ENCODE peak calls at places on chromosomes 16 and 17, in nine cellular contexts. One of them, this sample, is unnamed.

GRCh38 chr17:79864617-79865250 is 25.5 kb upstream of the CBX4 start:
- DNase-seq in transverse colon: no peak
- DNase-seq in activated CD4-positive, alpha-beta memory T cell treated with anti-CD3 and anti-CD28 coated beads for 36 hours: no peak
- DNase-seq in head of caudate nucleus: no peak
- DNase-seq in neural progenitor cell: no peak
- DNase-seq in stimulated activated CD4-positive, alpha-beta T cell treated with anti-CD3 and anti-CD28 coated beads, Interleukin-1b, Interleukin-23, amount 100 ng/mL, for 1 hour: no peak
- DNase-seq in germinal center: no peak
- DNase-seq in NCI-H510A: no peak
- DNase-seq in HEK293T: no peak
- DNase-seq in this sample: no peak

GRCh38 chr16:30893082-30893743 is 664 bp downstream of the BCL7C start:
- DNase-seq in activated CD4-positive, alpha-beta memory T cell treated with anti-CD3 and anti-CD28 coated beads for 36 hours: peak
- DNase-seq in head of caudate nucleus: no peak
- DNase-seq in neural progenitor cell: peak
- DNase-seq in germinal center: peak
- DNase-seq in stimulated activated CD4-positive, alpha-beta T cell treated with anti-CD3 and anti-CD28 coated beads, Interleukin-1b, Interleukin-23, amount 100 ng/mL, for 1 hour: no peak
- DNase-seq in transverse colon: no peak
- DNase-seq in HEK293T: no peak
- DNase-seq in NCI-H510A: no peak
- DNase-seq in this sample: no peak

GRCh38 chr17:76011951-76012350 is 11.3 kb downstream of the CDK3 start:
- DNase-seq in NCI-H510A: no peak
- DNase-seq in neural progenitor cell: no peak
- DNase-seq in germinal center: no peak
- DNase-seq in transverse colon: no peak
- DNase-seq in stimulated activated CD4-positive, alpha-beta T cell treated with anti-CD3 and anti-CD28 coated beads, Interleukin-1b, Interleukin-23, amount 100 ng/mL, for 1 hour: no peak
- DNase-seq in head of caudate nucleus: no peak
- DNase-seq in activated CD4-positive, alpha-beta memory T cell treated with anti-CD3 and anti-CD28 coated beads for 36 hours: no peak
- DNase-seq in HEK293T: no peak
- DNase-seq in this sample: no peak

GRCh38 chr17:30519707-30520106 is 42.5 kb downstream of the GOSR1 start:
- DNase-seq in activated CD4-positive, alpha-beta memory T cell treated with anti-CD3 and anti-CD28 coated beads for 36 hours: no peak
- DNase-seq in stimulated activated CD4-positive, alpha-beta T cell treated with anti-CD3 and anti-CD28 coated beads, Interleukin-1b, Interleukin-23, amount 100 ng/mL, for 1 hour: no peak
- DNase-seq in head of caudate nucleus: no peak
- DNase-seq in NCI-H510A: no peak
- DNase-seq in germinal center: no peak
- DNase-seq in neural progenitor cell: no peak
- DNase-seq in HEK293T: no peak
- DNase-seq in transverse colon: no peak
- DNase-seq in this sample: no peak

GRCh38 chr17:6570731-6571465 is 14.5 kb upstream of the PITPNM3 start:
- DNase-seq in germinal center: no peak
- DNase-seq in stimulated activated CD4-positive, alpha-beta T cell treated with anti-CD3 and anti-CD28 coated beads, Interleukin-1b, Interleukin-23, amount 100 ng/mL, for 1 hour: no peak
- DNase-seq in neural progenitor cell: peak
- DNase-seq in HEK293T: no peak
- DNase-seq in transverse colon: no peak
- DNase-seq in NCI-H510A: no peak
- DNase-seq in activated CD4-positive, alpha-beta memory T cell treated with anti-CD3 and anti-CD28 coated beads for 36 hours: no peak
- DNase-seq in head of caudate nucleus: no peak
- DNase-seq in this sample: peak

GRCh38 chr17:66953661-66954060 is 10.8 kb upstream of the CACNG4 start:
- DNase-seq in transverse colon: no peak
- DNase-seq in germinal center: no peak
- DNase-seq in NCI-H510A: no peak
- DNase-seq in neural progenitor cell: no peak
- DNase-seq in activated CD4-positive, alpha-beta memory T cell treated with anti-CD3 and anti-CD28 coated beads for 36 hours: no peak
- DNase-seq in head of caudate nucleus: no peak
- DNase-seq in HEK293T: no peak
- DNase-seq in stimulated activated CD4-positive, alpha-beta T cell treated with anti-CD3 and anti-CD28 coated beads, Interleukin-1b, Interleukin-23, amount 100 ng/mL, for 1 hour: no peak
- DNase-seq in this sample: peak

GRCh38 chr17:77186141-77186604 is 45.4 kb downstream of the SEC14L1 start:
- DNase-seq in activated CD4-positive, alpha-beta memory T cell treated with anti-CD3 and anti-CD28 coated beads for 36 hours: peak
- DNase-seq in germinal center: peak
- DNase-seq in head of caudate nucleus: peak
- DNase-seq in HEK293T: no peak
- DNase-seq in transverse colon: no peak
- DNase-seq in NCI-H510A: no peak
- DNase-seq in stimulated activated CD4-positive, alpha-beta T cell treated with anti-CD3 and anti-CD28 coated beads, Interleukin-1b, Interleukin-23, amount 100 ng/mL, for 1 hour: no peak
- DNase-seq in neural progenitor cell: no peak
- DNase-seq in this sample: no peak

GRCh38 chr17:76772842-76773521 is 35.1 kb downstream of the MFSD11 start:
- DNase-seq in stimulated activated CD4-positive, alpha-beta T cell treated with anti-CD3 and anti-CD28 coated beads, Interleukin-1b, Interleukin-23, amount 100 ng/mL, for 1 hour: peak
- DNase-seq in transverse colon: no peak
- DNase-seq in HEK293T: no peak
- DNase-seq in neural progenitor cell: peak
- DNase-seq in NCI-H510A: no peak
- DNase-seq in germinal center: no peak
- DNase-seq in activated CD4-positive, alpha-beta memory T cell treated with anti-CD3 and anti-CD28 coated beads for 36 hours: peak
- DNase-seq in head of caudate nucleus: no peak
- DNase-seq in this sample: no peak

GRCh38 chr16:85554114-85554790 is 58.9 kb upstream of the GSE1 start:
- DNase-seq in NCI-H510A: no peak
- DNase-seq in activated CD4-positive, alpha-beta memory T cell treated with anti-CD3 and anti-CD28 coated beads for 36 hours: peak
- DNase-seq in germinal center: peak
- DNase-seq in head of caudate nucleus: peak
- DNase-seq in transverse colon: peak
- DNase-seq in stimulated activated CD4-positive, alpha-beta T cell treated with anti-CD3 and anti-CD28 coated beads, Interleukin-1b, Interleukin-23, amount 100 ng/mL, for 1 hour: peak
- DNase-seq in HEK293T: peak
- DNase-seq in neural progenitor cell: peak
- DNase-seq in this sample: no peak

GRCh38 chr16:10076037-10076436 is 106.2 kb downstream of the GRIN2A start:
- DNase-seq in germinal center: no peak
- DNase-seq in NCI-H510A: no peak
- DNase-seq in stimulated activated CD4-positive, alpha-beta T cell treated with anti-CD3 and anti-CD28 coated beads, Interleukin-1b, Interleukin-23, amount 100 ng/mL, for 1 hour: no peak
- DNase-seq in neural progenitor cell: no peak
- DNase-seq in activated CD4-positive, alpha-beta memory T cell treated with anti-CD3 and anti-CD28 coated beads for 36 hours: no peak
- DNase-seq in HEK293T: no peak
- DNase-seq in head of caudate nucleus: no peak
- DNase-seq in transverse colon: no peak
- DNase-seq in this sample: no peak

This sample was measured in posterior cingulate gyrus.